ENCODE peak calls at places on chromosomes 4 and X, in seven cellular contexts. H is A549, J is IMR-90, C is transverse colon, B is OCI-LY7, S is endothelial cell of umbilical vein, V is right lobe of liver. A is an unnamed sample.
A peak's percentile ranks its signal among the peaks of the same experiment; 100 is the strongest.

GRCh38 chr4:109847896-109848442 is at the start of gene LRIT3:
- DNase-seq in H (no peak), J (no peak), C (no peak), B (no peak), S (no peak), V (no peak), A (no peak)

GRCh38 chr4:165464338-165464737 is 85.5 kb downstream of the CPE start:
- DNase-seq in H (no peak), J (no peak), C (no peak), B (no peak), S (no peak), V (no peak), A (no peak)

GRCh38 chr4:112704991-112705845 is 68.3 kb downstream of the LARP7 start:
- DNase-seq in H (peak; percentile 39), J (peak; percentile 58), C (peak; percentile 13), B (no peak), S (peak; percentile 46), V (peak; percentile 53), A (peak; percentile 50)

GRCh38 chrX:97522307-97522706 is 638.6 kb downstream of the RPA4 start:
- DNase-seq in H (no peak), J (no peak), C (no peak), B (no peak), S (no peak), V (no peak), A (no peak)

GRCh38 chrX:3549442-3549875 is 164.0 kb downstream of the PRKX start:
- DNase-seq in H (peak; percentile 61), J (peak; percentile 48), C (no peak), B (no peak), S (no peak), V (no peak), A (peak; percentile 13)

GRCh38 chr4:158020175-158020574 is 152.7 kb downstream of the GASK1B start:
- DNase-seq in H (peak; percentile 53), J (peak; percentile 96), C (peak; percentile 18), B (no peak), S (peak; percentile 96), V (no peak), A (no peak)

GRCh38 chrX:68727696-68728095 is 80.2 kb downstream of the STARD8 start:
- DNase-seq in H (no peak), J (no peak), C (no peak), B (no peak), S (no peak), V (no peak), A (no peak)

GRCh38 chr4:158998624-158999023 is 104.3 kb upstream of the RAPGEF2 start:
- DNase-seq in H (no peak), J (no peak), C (peak; percentile 66), B (no peak), S (no peak), V (no peak), A (no peak)

GRCh38 chrX:120559799-120560198 is 963 bp downstream of the CUL4B start:
- DNase-seq in H (no peak), J (no peak), C (no peak), B (peak; percentile 63), S (no peak), V (no peak), A (no peak)

GRCh38 chr4:55947254-55947882 is 1.4 kb upstream of the CEP135 start:
- DNase-seq in H (no peak), J (peak; percentile 36), C (peak; percentile 13), B (peak; percentile 91), S (peak; percentile 47), V (no peak), A (no peak)

GRCh38 chrX:121011254-121011653 is 25.7 kb upstream of the CT47A1 start:
- DNase-seq in H (no peak), J (no peak), C (no peak), B (no peak), S (no peak), V (no peak), A (no peak)

GRCh38 chrX:3176439-3176820 is 135.2 kb downstream of the ARSF start:
- DNase-seq in H (no peak), J (peak; percentile 49), C (no peak), B (no peak), S (no peak), V (no peak), A (no peak)

GRCh38 chr4:55722132-55722531 is 86.0 kb upstream of the NMU start:
- DNase-seq in H (no peak), J (no peak), C (no peak), B (no peak), S (no peak), V (no peak), A (no peak)

GRCh38 chr4:66555301-66555700 is 885.0 kb upstream of the EPHA5 start:
- DNase-seq in H (peak; percentile 65), J (peak; percentile 59), C (no peak), B (no peak), S (no peak), V (no peak), A (no peak)

GRCh38 chr4:174437324-174437723 is 85.0 kb downstream of the HPGD start:
- DNase-seq in H (peak; percentile 93), J (peak; percentile 36), C (no peak), B (no peak), S (peak; percentile 64), V (no peak), A (no peak)

GRCh38 chr4:149638073-149638472 is 177.6 kb downstream of the IQCM start:
- DNase-seq in H (no peak), J (peak; percentile 25), C (no peak), B (no peak), S (no peak), V (no peak), A (no peak)

GRCh38 chr4:110514889-110515479 is 39.0 kb downstream of the ENPEP start:
- DNase-seq in H (peak; percentile 34), J (peak; percentile 30), C (no peak), B (peak; percentile 68), S (peak; percentile 45), V (no peak), A (no peak)

GRCh38 chrX:71198066-71198465 is 25.0 kb upstream of the GJB1 start:
- DNase-seq in H (no peak), J (no peak), C (no peak), B (peak; percentile 72), S (no peak), V (no peak), A (no peak)

GRCh38 chr4:68905598-68906237 is 45.9 kb downstream of the UGT2A3 start:
- DNase-seq in H (no peak), J (no peak), C (no peak), B (no peak), S (no peak), V (no peak), A (no peak)

GRCh38 chrX:110665223-110665622 is 130.4 kb downstream of the CHRDL1 start:
- DNase-seq in H (no peak), J (no peak), C (no peak), B (no peak), S (no peak), V (no peak), A (no peak)

GRCh38 chrX:110671068-110671803 is 124.4 kb downstream of the CHRDL1 start:
- DNase-seq in H (no peak), J (no peak), C (no peak), B (no peak), S (no peak), V (no peak), A (no peak)

GRCh38 chrX:110667706-110668105 is 127.9 kb downstream of the CHRDL1 start:
- DNase-seq in H (no peak), J (no peak), C (no peak), B (no peak), S (no peak), V (no peak), A (no peak)

GRCh38 chrX:110669572-110669971 is 126.0 kb downstream of the CHRDL1 start:
- DNase-seq in H (no peak), J (no peak), C (no peak), B (no peak), S (no peak), V (no peak), A (no peak)

DNA sequence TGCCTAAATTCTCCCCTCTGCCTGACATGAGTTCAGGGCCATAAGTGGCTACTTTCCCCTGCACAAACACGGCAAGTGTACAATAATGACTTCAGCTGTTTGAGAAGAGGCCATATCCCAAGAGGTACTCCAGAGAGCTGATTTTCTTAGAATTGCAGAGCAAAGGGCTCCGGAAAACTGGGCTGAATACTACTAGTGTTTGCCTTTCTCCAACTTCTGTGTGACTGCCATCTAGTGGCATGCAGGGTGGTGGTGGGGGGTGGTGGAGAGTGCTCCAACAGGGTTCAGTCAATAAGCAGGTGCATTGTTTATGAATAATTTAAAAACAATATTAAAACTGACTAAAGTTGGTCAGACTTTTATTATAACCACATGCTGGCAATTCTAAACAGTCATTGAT is 130.0 kb downstream of the CHRDL1 start:
- DNase-seq in H (peak; percentile 21), J (peak; percentile 5), C (peak; percentile 10), B (peak; percentile 0), S (no peak), V (peak; percentile 43), A (peak; percentile 13)
- TF ChIP-seq CTCF in H (peak; percentile 28), J (peak; percentile 34), C (no peak), B (peak; percentile 72), S (no peak), V (peak; percentile 75), A (peak; percentile 42)

GRCh38 chrX:18941896-18942295 is 42.0 kb downstream of the PHKA2 start:
- DNase-seq in H (no peak), J (no peak), C (no peak), B (no peak), S (no peak), V (no peak), A (no peak)
- H3K4me3 ChIP-seq in H (no peak overlapping the region), J (no peak overlapping the region), C (no peak overlapping the region), B (no peak overlapping the region), S (no peak overlapping the region), V (no peak overlapping the region), A (no peak overlapping the region)

DNA sequence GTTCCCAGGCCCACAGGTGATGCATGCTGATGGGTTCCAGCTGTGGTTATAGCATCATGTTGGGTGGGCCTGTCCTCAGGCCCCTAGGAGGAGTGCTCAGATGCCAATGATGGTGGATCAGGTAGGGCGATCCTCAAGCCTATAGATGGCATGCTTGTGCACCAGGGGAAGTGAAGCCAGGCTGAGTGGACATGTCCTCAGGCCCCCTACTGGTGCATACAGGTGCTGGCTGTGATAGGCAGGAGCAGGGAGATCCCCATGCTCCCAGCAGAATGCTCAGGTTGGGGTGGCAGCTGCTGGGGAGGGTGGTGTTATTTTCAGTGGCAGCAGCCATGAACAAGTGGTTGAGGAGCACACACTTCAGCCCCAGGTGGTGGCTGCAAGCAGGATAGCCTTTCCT is 96.0 kb downstream of the SMARCA1 start:
- DNase-seq in H (no peak), J (no peak), C (no peak), B (no peak), S (no peak), V (no peak), A (no peak)
- H3K9me3 ChIP-seq in H (peaks cover 47% of the 10 kb centered on the region), J (peaks cover 3% of the 10 kb centered on the region), C (no peaks in the 10 kb centered on the region), B (no peaks in the 10 kb centered on the region), S (no peaks in the 10 kb centered on the region), V (no peaks in the 10 kb centered on the region), A (peaks cover 13% of the 10 kb centered on the region)

DNA sequence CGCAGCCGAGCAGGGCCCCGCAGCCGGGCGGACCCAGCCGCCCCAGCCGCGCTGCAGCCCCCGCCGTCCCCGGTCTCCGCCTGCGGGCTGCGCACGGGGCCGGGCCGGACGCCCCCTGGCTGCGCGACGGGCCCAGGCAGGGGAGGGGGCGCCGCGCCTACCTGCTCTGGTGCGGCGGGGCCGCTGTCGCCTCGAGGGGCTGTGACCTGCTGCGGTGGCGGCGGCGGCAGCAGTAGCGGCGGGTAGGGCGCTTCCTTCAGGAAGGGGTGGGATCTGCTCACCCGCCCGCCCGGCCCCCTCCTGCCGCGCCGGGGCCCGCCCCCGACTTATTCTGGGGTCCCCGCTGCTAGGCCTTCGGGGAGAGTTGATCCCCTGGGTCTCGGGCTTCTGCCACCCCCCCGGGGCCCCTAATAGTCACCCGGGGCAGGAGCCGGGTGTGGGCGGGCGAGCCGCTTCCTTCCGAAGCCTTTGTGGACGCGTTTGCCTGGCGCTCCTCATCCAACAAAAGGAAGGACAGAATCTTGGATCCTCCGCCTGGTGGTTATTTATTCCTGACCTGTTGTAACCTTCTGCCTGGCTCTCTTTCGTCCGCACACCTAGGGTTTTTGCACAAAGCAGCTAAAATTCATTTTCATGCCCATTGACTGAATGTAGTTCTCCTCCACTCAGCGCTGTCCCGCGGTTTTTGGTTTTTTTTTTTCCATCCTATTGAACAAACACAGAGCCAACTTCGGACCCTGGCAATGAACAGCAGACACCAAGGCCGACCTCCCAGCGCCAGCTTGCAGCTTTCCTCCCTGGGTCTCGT is at the start of gene TMEM150C:
- DNase-seq in H (peak; percentile 48), J (no peak), C (peak; percentile 22), B (no peak), S (peak; percentile 26), V (peak; percentile 64), A (peak; percentile 43)
- TF ChIP-seq CTCF in H (no peak), J (no peak), C (no peak), B (no peak), S (no peak), V (peak; percentile 45), A (peak; percentile 48)

A was measured in left ventricle myocardium inferior.